ENCODE peak calls at places on chromosomes 5 and 9, in nine cellular contexts. One of them, this sample, is unnamed.

GRCh38 chr5:139841549-139841948 is 45.9 kb downstream of the PSD2 start:
- DNase-seq in skeletal muscle cell: no peak
- DNase-seq in HT1080: no peak
- DNase-seq in mesendoderm: no peak
- DNase-seq in psoas muscle: no peak
- DNase-seq in activated CD4-positive, alpha-beta T cell treated with anti-CD3 and anti-CD28 coated beads, Interleukin-2, amount 50 U/mL, for 1 hour: no peak
- DNase-seq in progenitor cell of endocrine pancreas: no peak
- DNase-seq in activated CD8-positive, alpha-beta memory T cell treated with anti-CD3 and anti-CD28 coated beads for 24 hours: no peak
- DNase-seq in LoVo: no peak
- DNase-seq in this sample: no peak

GRCh38 chr5:74412064-74412463 is 228.5 kb downstream of the ENC1 start:
- DNase-seq in skeletal muscle cell: no peak
- DNase-seq in HT1080: no peak
- DNase-seq in mesendoderm: peak
- DNase-seq in psoas muscle: no peak
- DNase-seq in activated CD4-positive, alpha-beta T cell treated with anti-CD3 and anti-CD28 coated beads, Interleukin-2, amount 50 U/mL, for 1 hour: no peak
- DNase-seq in progenitor cell of endocrine pancreas: no peak
- DNase-seq in activated CD8-positive, alpha-beta memory T cell treated with anti-CD3 and anti-CD28 coated beads for 24 hours: no peak
- DNase-seq in LoVo: no peak
- DNase-seq in this sample: no peak

GRCh38 chr5:78568212-78568611 is 80.4 kb downstream of the LHFPL2 start:
- DNase-seq in skeletal muscle cell: no peak
- DNase-seq in HT1080: no peak
- DNase-seq in mesendoderm: no peak
- DNase-seq in psoas muscle: no peak
- DNase-seq in activated CD4-positive, alpha-beta T cell treated with anti-CD3 and anti-CD28 coated beads, Interleukin-2, amount 50 U/mL, for 1 hour: no peak
- DNase-seq in progenitor cell of endocrine pancreas: no peak
- DNase-seq in activated CD8-positive, alpha-beta memory T cell treated with anti-CD3 and anti-CD28 coated beads for 24 hours: no peak
- DNase-seq in LoVo: no peak
- DNase-seq in this sample: no peak

GRCh38 chr5:135425641-135426040 is 21.5 kb downstream of the DCANP1 start:
- DNase-seq in skeletal muscle cell: no peak
- DNase-seq in HT1080: no peak
- DNase-seq in mesendoderm: no peak
- DNase-seq in psoas muscle: no peak
- DNase-seq in activated CD4-positive, alpha-beta T cell treated with anti-CD3 and anti-CD28 coated beads, Interleukin-2, amount 50 U/mL, for 1 hour: no peak
- DNase-seq in progenitor cell of endocrine pancreas: no peak
- DNase-seq in activated CD8-positive, alpha-beta memory T cell treated with anti-CD3 and anti-CD28 coated beads for 24 hours: no peak
- DNase-seq in LoVo: no peak
- DNase-seq in this sample: no peak

GRCh38 chr5:142587354-142587965 is 98.4 kb downstream of the FGF1 start:
- DNase-seq in skeletal muscle cell: no peak
- DNase-seq in HT1080: peak
- DNase-seq in mesendoderm: peak
- DNase-seq in psoas muscle: no peak
- DNase-seq in activated CD4-positive, alpha-beta T cell treated with anti-CD3 and anti-CD28 coated beads, Interleukin-2, amount 50 U/mL, for 1 hour: no peak
- DNase-seq in progenitor cell of endocrine pancreas: no peak
- DNase-seq in activated CD8-positive, alpha-beta memory T cell treated with anti-CD3 and anti-CD28 coated beads for 24 hours: no peak
- DNase-seq in LoVo: peak
- DNase-seq in this sample: no peak

GRCh38 chr5:61132559-61132958 is 29.7 kb downstream of the SMIM15 start:
- DNase-seq in skeletal muscle cell: peak
- DNase-seq in HT1080: peak
- DNase-seq in mesendoderm: peak
- DNase-seq in psoas muscle: no peak
- DNase-seq in activated CD4-positive, alpha-beta T cell treated with anti-CD3 and anti-CD28 coated beads, Interleukin-2, amount 50 U/mL, for 1 hour: no peak
- DNase-seq in progenitor cell of endocrine pancreas: no peak
- DNase-seq in activated CD8-positive, alpha-beta memory T cell treated with anti-CD3 and anti-CD28 coated beads for 24 hours: no peak
- DNase-seq in LoVo: peak
- DNase-seq in this sample: no peak

GRCh38 chr5:14445581-14446290 is 135.9 kb upstream of the OTULINL start:
- DNase-seq in skeletal muscle cell: no peak
- DNase-seq in HT1080: no peak
- DNase-seq in mesendoderm: peak
- DNase-seq in psoas muscle: no peak
- DNase-seq in activated CD4-positive, alpha-beta T cell treated with anti-CD3 and anti-CD28 coated beads, Interleukin-2, amount 50 U/mL, for 1 hour: no peak
- DNase-seq in progenitor cell of endocrine pancreas: no peak
- DNase-seq in activated CD8-positive, alpha-beta memory T cell treated with anti-CD3 and anti-CD28 coated beads for 24 hours: no peak
- DNase-seq in LoVo: no peak
- DNase-seq in this sample: no peak

GRCh38 chr5:6110441-6111005 is 267.8 kb downstream of the MED10 start:
- DNase-seq in skeletal muscle cell: no peak
- DNase-seq in HT1080: no peak
- DNase-seq in mesendoderm: no peak
- DNase-seq in psoas muscle: no peak
- DNase-seq in activated CD4-positive, alpha-beta T cell treated with anti-CD3 and anti-CD28 coated beads, Interleukin-2, amount 50 U/mL, for 1 hour: no peak
- DNase-seq in progenitor cell of endocrine pancreas: no peak
- DNase-seq in activated CD8-positive, alpha-beta memory T cell treated with anti-CD3 and anti-CD28 coated beads for 24 hours: no peak
- DNase-seq in LoVo: no peak
- DNase-seq in this sample: no peak

GRCh38 chr9:78918976-78919375 is 622.1 kb downstream of the PSAT1 start:
- DNase-seq in skeletal muscle cell: no peak
- DNase-seq in HT1080: no peak
- DNase-seq in mesendoderm: no peak
- DNase-seq in psoas muscle: no peak
- DNase-seq in activated CD4-positive, alpha-beta T cell treated with anti-CD3 and anti-CD28 coated beads, Interleukin-2, amount 50 U/mL, for 1 hour: no peak
- DNase-seq in progenitor cell of endocrine pancreas: no peak
- DNase-seq in activated CD8-positive, alpha-beta memory T cell treated with anti-CD3 and anti-CD28 coated beads for 24 hours: no peak
- DNase-seq in LoVo: no peak
- DNase-seq in this sample: no peak

GRCh38 chr5:4868140-4868735 is 271.9 kb upstream of the ADAMTS16 start:
- DNase-seq in skeletal muscle cell: no peak
- DNase-seq in HT1080: peak
- DNase-seq in mesendoderm: peak
- DNase-seq in psoas muscle: no peak
- DNase-seq in activated CD4-positive, alpha-beta T cell treated with anti-CD3 and anti-CD28 coated beads, Interleukin-2, amount 50 U/mL, for 1 hour: peak
- DNase-seq in progenitor cell of endocrine pancreas: peak
- DNase-seq in activated CD8-positive, alpha-beta memory T cell treated with anti-CD3 and anti-CD28 coated beads for 24 hours: no peak
- DNase-seq in LoVo: peak
- DNase-seq in this sample: peak

GRCh38 chr5:170441385-170441784 is 52.2 kb upstream of the KCNMB1 start:
- DNase-seq in skeletal muscle cell: no peak
- DNase-seq in HT1080: no peak
- DNase-seq in mesendoderm: no peak
- DNase-seq in psoas muscle: no peak
- DNase-seq in activated CD4-positive, alpha-beta T cell treated with anti-CD3 and anti-CD28 coated beads, Interleukin-2, amount 50 U/mL, for 1 hour: no peak
- DNase-seq in progenitor cell of endocrine pancreas: no peak
- DNase-seq in activated CD8-positive, alpha-beta memory T cell treated with anti-CD3 and anti-CD28 coated beads for 24 hours: no peak
- DNase-seq in LoVo: no peak
- DNase-seq in this sample: no peak

GRCh38 chr9:33942471-33943083 is 106.1 kb downstream of the UBAP2 start:
- DNase-seq in skeletal muscle cell: peak
- DNase-seq in HT1080: peak
- DNase-seq in mesendoderm: peak
- DNase-seq in psoas muscle: no peak
- DNase-seq in activated CD4-positive, alpha-beta T cell treated with anti-CD3 and anti-CD28 coated beads, Interleukin-2, amount 50 U/mL, for 1 hour: no peak
- DNase-seq in progenitor cell of endocrine pancreas: no peak
- DNase-seq in activated CD8-positive, alpha-beta memory T cell treated with anti-CD3 and anti-CD28 coated beads for 24 hours: no peak
- DNase-seq in LoVo: no peak
- DNase-seq in this sample: peak

GRCh38 chr5:10528056-10528816 is 35.6 kb upstream of the ANKRD33B start:
- DNase-seq in skeletal muscle cell: no peak
- DNase-seq in HT1080: peak
- DNase-seq in mesendoderm: no peak
- DNase-seq in psoas muscle: no peak
- DNase-seq in activated CD4-positive, alpha-beta T cell treated with anti-CD3 and anti-CD28 coated beads, Interleukin-2, amount 50 U/mL, for 1 hour: no peak
- DNase-seq in progenitor cell of endocrine pancreas: no peak
- DNase-seq in activated CD8-positive, alpha-beta memory T cell treated with anti-CD3 and anti-CD28 coated beads for 24 hours: no peak
- DNase-seq in LoVo: no peak
- DNase-seq in this sample: no peak

GRCh38 chr5:146311278-146311677 is 27.4 kb upstream of the POU4F3 start:
- DNase-seq in skeletal muscle cell: no peak
- DNase-seq in HT1080: no peak
- DNase-seq in mesendoderm: no peak
- DNase-seq in psoas muscle: no peak
- DNase-seq in activated CD4-positive, alpha-beta T cell treated with anti-CD3 and anti-CD28 coated beads, Interleukin-2, amount 50 U/mL, for 1 hour: no peak
- DNase-seq in progenitor cell of endocrine pancreas: no peak
- DNase-seq in activated CD8-positive, alpha-beta memory T cell treated with anti-CD3 and anti-CD28 coated beads for 24 hours: no peak
- DNase-seq in LoVo: no peak
- DNase-seq in this sample: no peak

GRCh38 chr9:98468567-98469239 is 213.3 kb upstream of the TBC1D2 start:
- DNase-seq in skeletal muscle cell: no peak
- DNase-seq in HT1080: no peak
- DNase-seq in mesendoderm: no peak
- DNase-seq in psoas muscle: no peak
- DNase-seq in activated CD4-positive, alpha-beta T cell treated with anti-CD3 and anti-CD28 coated beads, Interleukin-2, amount 50 U/mL, for 1 hour: no peak
- DNase-seq in progenitor cell of endocrine pancreas: no peak
- DNase-seq in activated CD8-positive, alpha-beta memory T cell treated with anti-CD3 and anti-CD28 coated beads for 24 hours: no peak
- DNase-seq in LoVo: no peak
- DNase-seq in this sample: no peak

GRCh38 chr9:128683340-128684064 is 5.5 kb upstream of the SET start:
- DNase-seq in skeletal muscle cell: no peak
- DNase-seq in HT1080: peak
- DNase-seq in mesendoderm: peak
- DNase-seq in psoas muscle: no peak
- DNase-seq in activated CD4-positive, alpha-beta T cell treated with anti-CD3 and anti-CD28 coated beads, Interleukin-2, amount 50 U/mL, for 1 hour: no peak
- DNase-seq in progenitor cell of endocrine pancreas: peak
- DNase-seq in activated CD8-positive, alpha-beta memory T cell treated with anti-CD3 and anti-CD28 coated beads for 24 hours: peak
- DNase-seq in LoVo: peak
- DNase-seq in this sample: peak

GRCh38 chr5:80343067-80343466 is 23.3 kb downstream of the SPZ1 start:
- DNase-seq in skeletal muscle cell: no peak
- DNase-seq in HT1080: peak
- DNase-seq in mesendoderm: no peak
- DNase-seq in psoas muscle: no peak
- DNase-seq in activated CD4-positive, alpha-beta T cell treated with anti-CD3 and anti-CD28 coated beads, Interleukin-2, amount 50 U/mL, for 1 hour: no peak
- DNase-seq in progenitor cell of endocrine pancreas: no peak
- DNase-seq in activated CD8-positive, alpha-beta memory T cell treated with anti-CD3 and anti-CD28 coated beads for 24 hours: no peak
- DNase-seq in LoVo: no peak
- DNase-seq in this sample: no peak

GRCh38 chr5:113806823-113807222 is 293.3 kb downstream of the YTHDC2 start:
- DNase-seq in skeletal muscle cell: no peak
- DNase-seq in HT1080: no peak
- DNase-seq in mesendoderm: peak
- DNase-seq in psoas muscle: no peak
- DNase-seq in activated CD4-positive, alpha-beta T cell treated with anti-CD3 and anti-CD28 coated beads, Interleukin-2, amount 50 U/mL, for 1 hour: no peak
- DNase-seq in progenitor cell of endocrine pancreas: no peak
- DNase-seq in activated CD8-positive, alpha-beta memory T cell treated with anti-CD3 and anti-CD28 coated beads for 24 hours: no peak
- DNase-seq in LoVo: no peak
- DNase-seq in this sample: peak

This sample was measured in T47D.